ENCODE peak calls at places on chromosome 12, in eight cellular contexts. One of them, this sample, is unnamed.
A peak's percentile ranks its signal among the peaks of the same experiment; 100 is the strongest.

GRCh38 chr12:15193927-15194326 is 27.3 kb downstream of the RERG start:
- DNase-seq in HepG2: no peak
- DNase-seq in A549: no peak
- DNase-seq in HCT116: no peak
- DNase-seq in neuronal stem cell: no peak
- DNase-seq in neural progenitor cell: no peak
- DNase-seq in fibroblast of lung: no peak
- DNase-seq in IMR-90: no peak
- DNase-seq in this sample: no peak

GRCh38 chr12:89339531-89339930 is 12.8 kb downstream of the DUSP6 start:
- DNase-seq in HepG2: no peak
- DNase-seq in IMR-90: no peak
- DNase-seq in HCT116: no peak
- DNase-seq in fibroblast of lung: no peak
- DNase-seq in A549: no peak
- DNase-seq in neural progenitor cell: no peak
- DNase-seq in neuronal stem cell: no peak
- DNase-seq in this sample: no peak

GRCh38 chr12:68871899-68872298 is 61.1 kb downstream of the CPM start:
- DNase-seq in HCT116: peak; percentile 19
- DNase-seq in HepG2: peak; percentile 23
- DNase-seq in neuronal stem cell: no peak
- DNase-seq in fibroblast of lung: no peak
- DNase-seq in A549: no peak
- DNase-seq in neural progenitor cell: peak; percentile 33
- DNase-seq in IMR-90: peak; percentile 28
- DNase-seq in this sample: no peak

GRCh38 chr12:124684971-124685688 is 117.7 kb upstream of the NCOR2 start:
- DNase-seq in neuronal stem cell: no peak
- DNase-seq in fibroblast of lung: peak; percentile 85
- DNase-seq in A549: peak; percentile 43
- DNase-seq in IMR-90: peak; percentile 69
- DNase-seq in neural progenitor cell: no peak
- DNase-seq in HepG2: no peak
- DNase-seq in HCT116: no peak
- DNase-seq in this sample: no peak

GRCh38 chr12:55067701-55068100 is 47.9 kb downstream of the NEUROD4 start:
- DNase-seq in A549: no peak
- DNase-seq in neural progenitor cell: peak; percentile 15
- DNase-seq in neuronal stem cell: no peak
- DNase-seq in HepG2: no peak
- DNase-seq in fibroblast of lung: no peak
- DNase-seq in HCT116: no peak
- DNase-seq in IMR-90: no peak
- DNase-seq in this sample: no peak

GRCh38 chr12:69755302-69755701 is 16.6 kb downstream of the RAB3IP start:
- DNase-seq in neuronal stem cell: no peak
- DNase-seq in A549: no peak
- DNase-seq in HCT116: no peak
- DNase-seq in HepG2: no peak
- DNase-seq in IMR-90: no peak
- DNase-seq in fibroblast of lung: no peak
- DNase-seq in neural progenitor cell: no peak
- DNase-seq in this sample: no peak

GRCh38 chr12:123076604-123077297 is 74.1 kb downstream of the PITPNM2 start:
- DNase-seq in neural progenitor cell: no peak
- DNase-seq in HCT116: no peak
- DNase-seq in HepG2: no peak
- DNase-seq in fibroblast of lung: no peak
- DNase-seq in A549: no peak
- DNase-seq in neuronal stem cell: no peak
- DNase-seq in IMR-90: no peak
- DNase-seq in this sample: no peak

GRCh38 chr12:40691913-40692616 is at the start of gene CNTN1:
- DNase-seq in A549: peak; percentile 99
- DNase-seq in HepG2: no peak
- DNase-seq in neuronal stem cell: peak; percentile 87
- DNase-seq in IMR-90: peak; percentile 0
- DNase-seq in neural progenitor cell: peak; percentile 95
- DNase-seq in fibroblast of lung: peak; percentile 62
- DNase-seq in HCT116: peak; percentile 36
- DNase-seq in this sample: peak; percentile 88

GRCh38 chr12:12557733-12558132 is 4.9 kb downstream of the DUSP16 start:
- DNase-seq in neural progenitor cell: no peak
- DNase-seq in A549: no peak
- DNase-seq in IMR-90: no peak
- DNase-seq in neuronal stem cell: no peak
- DNase-seq in HCT116: no peak
- DNase-seq in fibroblast of lung: no peak
- DNase-seq in HepG2: no peak
- DNase-seq in this sample: no peak

GRCh38 chr12:96094201-96094600 is 58.8 kb upstream of the LTA4H start:
- DNase-seq in neural progenitor cell: no peak
- DNase-seq in A549: no peak
- DNase-seq in fibroblast of lung: no peak
- DNase-seq in HepG2: no peak
- DNase-seq in HCT116: peak; percentile 42
- DNase-seq in neuronal stem cell: no peak
- DNase-seq in IMR-90: no peak
- DNase-seq in this sample: peak; percentile 46

GRCh38 chr12:111298583-111299436 is 70.1 kb downstream of the PHETA1 start:
- DNase-seq in neuronal stem cell: peak; percentile 73
- DNase-seq in A549: peak; percentile 74
- DNase-seq in HepG2: peak; percentile 41
- DNase-seq in fibroblast of lung: peak; percentile 48
- DNase-seq in HCT116: peak; percentile 33
- DNase-seq in IMR-90: peak; percentile 31
- DNase-seq in neural progenitor cell: peak; percentile 87
- DNase-seq in this sample: peak; percentile 15

GRCh38 chr12:26895672-26896071 is 42.1 kb downstream of the INTS13 start:
- DNase-seq in fibroblast of lung: no peak
- DNase-seq in HCT116: no peak
- DNase-seq in neuronal stem cell: no peak
- DNase-seq in HepG2: no peak
- DNase-seq in A549: no peak
- DNase-seq in IMR-90: no peak
- DNase-seq in neural progenitor cell: no peak
- DNase-seq in this sample: no peak

GRCh38 chr12:10031771-10032175 is 1.3 kb downstream of the CLEC9A start:
- DNase-seq in neuronal stem cell: no peak
- DNase-seq in neural progenitor cell: no peak
- DNase-seq in IMR-90: peak; percentile 87
- DNase-seq in fibroblast of lung: peak; percentile 48
- DNase-seq in HepG2: no peak
- DNase-seq in A549: no peak
- DNase-seq in HCT116: no peak
- DNase-seq in this sample: no peak

GRCh38 chr12:127054531-127054930 is 1212.4 kb upstream of the TMEM132C start:
- DNase-seq in HCT116: no peak
- DNase-seq in A549: no peak
- DNase-seq in neural progenitor cell: no peak
- DNase-seq in IMR-90: no peak
- DNase-seq in fibroblast of lung: no peak
- DNase-seq in HepG2: no peak
- DNase-seq in neuronal stem cell: no peak
- DNase-seq in this sample: no peak

GRCh38 chr12:11652351-11653040 is 3.0 kb downstream of the ETV6 start:
- DNase-seq in HCT116: no peak
- DNase-seq in A549: no peak
- DNase-seq in neuronal stem cell: no peak
- DNase-seq in fibroblast of lung: peak; percentile 57
- DNase-seq in neural progenitor cell: peak; percentile 18
- DNase-seq in HepG2: no peak
- DNase-seq in IMR-90: peak; percentile 67
- DNase-seq in this sample: no peak

GRCh38 chr12:59444932-59445331 is 150.9 kb upstream of the SLC16A7 start:
- DNase-seq in A549: no peak
- DNase-seq in neural progenitor cell: no peak
- DNase-seq in fibroblast of lung: peak; percentile 51
- DNase-seq in HepG2: no peak
- DNase-seq in neuronal stem cell: no peak
- DNase-seq in HCT116: no peak
- DNase-seq in IMR-90: peak; percentile 15
- DNase-seq in this sample: no peak

GRCh38 chr12:105239304-105239703 is 3.3 kb upstream of the APPL2 start:
- DNase-seq in neuronal stem cell: no peak
- DNase-seq in IMR-90: no peak
- DNase-seq in neural progenitor cell: no peak
- DNase-seq in HepG2: peak; percentile 48
- DNase-seq in fibroblast of lung: no peak
- DNase-seq in A549: no peak
- DNase-seq in HCT116: no peak
- DNase-seq in this sample: no peak

GRCh38 chr12:119780786-119781434 is 96.2 kb downstream of the CIT start:
- DNase-seq in HepG2: peak; percentile 37
- DNase-seq in A549: peak; percentile 64
- DNase-seq in neural progenitor cell: peak; percentile 55
- DNase-seq in fibroblast of lung: peak; percentile 58
- DNase-seq in neuronal stem cell: peak; percentile 9
- DNase-seq in IMR-90: peak; percentile 37
- DNase-seq in HCT116: peak; percentile 39
- DNase-seq in this sample: no peak

DNA sequence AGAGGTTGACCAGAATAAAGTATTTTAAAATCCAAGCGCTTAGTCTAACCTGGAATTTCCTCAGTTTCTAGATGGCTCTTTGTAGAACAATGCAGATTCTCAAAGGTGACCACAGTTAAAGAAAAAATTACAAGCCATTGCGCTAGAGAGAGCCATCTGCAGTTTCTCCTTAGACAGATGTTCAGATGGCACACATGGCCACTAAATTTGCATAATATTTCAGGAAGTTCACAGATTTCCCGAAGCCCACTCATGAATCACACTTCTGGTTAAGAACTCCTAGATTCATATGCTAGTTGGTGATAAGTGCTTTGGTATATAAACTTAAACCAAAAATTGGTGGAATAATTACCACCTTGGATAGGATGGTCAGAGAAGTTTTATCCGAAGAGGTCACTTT is 752 bp downstream of the AKAP3 start:
- DNase-seq in A549: no peak
- DNase-seq in fibroblast of lung: peak; percentile 13
- DNase-seq in HCT116: no peak
- DNase-seq in neural progenitor cell: no peak
- DNase-seq in neuronal stem cell: no peak
- DNase-seq in IMR-90: no peak
- DNase-seq in HepG2: no peak
- DNase-seq in this sample: peak; percentile 66
- H3K4me3 ChIP-seq in A549: peak overlapping the region; percentile 75
- H3K4me3 ChIP-seq in fibroblast of lung: peak overlapping the region; percentile 97
- H3K4me3 ChIP-seq in HCT116: peak overlapping the region; percentile 97
- H3K4me3 ChIP-seq in neural progenitor cell: peak overlapping the region; percentile 87
- H3K4me3 ChIP-seq in neuronal stem cell: peak overlapping the region; percentile 57
- H3K4me3 ChIP-seq in IMR-90: peak overlapping the region; percentile 93
- H3K4me3 ChIP-seq in HepG2: peak overlapping the region; percentile 97
- H3K4me3 ChIP-seq in this sample: peak overlapping the region; percentile 80

GRCh38 chr12:50606675-50607379 is 102.0 kb downstream of the DIP2B start:
- DNase-seq in HepG2: no peak
- DNase-seq in HCT116: no peak
- DNase-seq in neural progenitor cell: no peak
- DNase-seq in A549: no peak
- DNase-seq in IMR-90: no peak
- DNase-seq in fibroblast of lung: no peak
- DNase-seq in neuronal stem cell: no peak
- DNase-seq in this sample: no peak
- H3K4me2 ChIP-seq in HepG2: no peak overlapping the region
- H3K4me2 ChIP-seq in HCT116: no peak overlapping the region
- H3K4me2 ChIP-seq in neural progenitor cell: no peak overlapping the region
- H3K4me2 ChIP-seq in A549: no peak overlapping the region
- H3K4me2 ChIP-seq in IMR-90: no peak overlapping the region
- H3K4me2 ChIP-seq in fibroblast of lung: no peak overlapping the region
- H3K4me2 ChIP-seq in neuronal stem cell: no peak overlapping the region
- H3K4me2 ChIP-seq in this sample: no peak overlapping the region

DNA sequence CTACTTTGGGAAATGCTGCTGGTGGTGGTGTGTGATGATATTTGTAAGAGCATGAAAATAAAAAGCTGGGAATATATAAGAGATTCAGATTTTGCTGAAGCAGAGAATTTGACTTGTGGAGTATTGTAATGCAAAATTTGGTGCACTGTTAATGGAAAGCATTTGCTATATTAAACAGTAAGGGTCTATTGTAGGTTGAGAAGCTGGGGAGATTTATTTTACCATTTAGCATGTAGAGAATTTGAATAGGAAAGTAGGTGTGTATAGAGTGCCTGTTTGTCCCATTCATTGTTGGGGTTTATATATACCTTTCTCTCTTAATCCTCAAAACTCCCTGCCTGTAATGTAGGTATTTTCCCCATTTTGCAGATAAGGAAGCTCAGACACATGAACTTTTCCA is 48.4 kb downstream of the CRADD start:
- DNase-seq in neuronal stem cell: no peak
- DNase-seq in HepG2: no peak
- DNase-seq in neural progenitor cell: no peak
- DNase-seq in IMR-90: no peak
- DNase-seq in A549: no peak
- DNase-seq in fibroblast of lung: no peak
- DNase-seq in HCT116: no peak
- DNase-seq in this sample: no peak
- H3K4me3 ChIP-seq in neuronal stem cell: no peak overlapping the region
- H3K4me3 ChIP-seq in HepG2: no peak overlapping the region
- H3K4me3 ChIP-seq in neural progenitor cell: no peak overlapping the region
- H3K4me3 ChIP-seq in IMR-90: no peak overlapping the region
- H3K4me3 ChIP-seq in A549: no peak overlapping the region
- H3K4me3 ChIP-seq in fibroblast of lung: no peak overlapping the region
- H3K4me3 ChIP-seq in HCT116: no peak overlapping the region
- H3K4me3 ChIP-seq in this sample: no peak overlapping the region

GRCh38 chr12:75613981-75614380 is 102.6 kb upstream of the KRR1 start:
- DNase-seq in neural progenitor cell: no peak
- DNase-seq in IMR-90: no peak
- DNase-seq in HCT116: no peak
- DNase-seq in fibroblast of lung: peak; percentile 20
- DNase-seq in HepG2: no peak
- DNase-seq in A549: no peak
- DNase-seq in neuronal stem cell: no peak
- DNase-seq in this sample: no peak

GRCh38 chr12:75606921-75607320 is 95.5 kb upstream of the KRR1 start:
- DNase-seq in neuronal stem cell: no peak
- DNase-seq in HCT116: no peak
- DNase-seq in IMR-90: no peak
- DNase-seq in HepG2: no peak
- DNase-seq in neural progenitor cell: no peak
- DNase-seq in A549: no peak
- DNase-seq in fibroblast of lung: no peak
- DNase-seq in this sample: no peak

GRCh38 chr12:75606146-75606545 is 94.7 kb upstream of the KRR1 start:
- DNase-seq in IMR-90: no peak
- DNase-seq in A549: no peak
- DNase-seq in HCT116: no peak
- DNase-seq in neuronal stem cell: no peak
- DNase-seq in HepG2: no peak
- DNase-seq in fibroblast of lung: peak; percentile 34
- DNase-seq in neural progenitor cell: no peak
- DNase-seq in this sample: no peak

DNA sequence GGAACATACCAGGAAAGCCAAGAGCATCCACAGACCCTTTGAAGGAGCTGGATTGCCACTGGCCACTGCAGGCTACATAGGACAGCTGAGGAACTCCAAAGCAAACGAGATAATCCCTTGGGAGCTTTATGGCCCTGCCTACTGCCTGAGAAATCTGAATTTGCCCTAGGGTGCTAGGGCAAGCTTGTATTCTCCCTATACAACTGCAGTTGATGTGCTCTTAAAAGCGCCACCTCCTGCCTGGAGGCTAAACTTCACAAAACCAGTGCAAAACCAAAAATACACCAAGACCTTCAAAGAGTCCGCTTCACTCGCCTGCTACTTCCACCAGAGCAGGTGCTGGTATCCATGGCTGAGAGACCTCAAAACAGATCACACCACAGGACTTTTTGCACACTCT is 99.6 kb upstream of the KRR1 start:
- DNase-seq in fibroblast of lung: no peak
- DNase-seq in IMR-90: no peak
- DNase-seq in neuronal stem cell: no peak
- DNase-seq in neural progenitor cell: no peak
- DNase-seq in HCT116: no peak
- DNase-seq in HepG2: no peak
- DNase-seq in A549: no peak
- DNase-seq in this sample: no peak
- H3K4me2 ChIP-seq in fibroblast of lung: no peak overlapping the region
- H3K4me2 ChIP-seq in IMR-90: no peak overlapping the region
- H3K4me2 ChIP-seq in neuronal stem cell: no peak overlapping the region
- H3K4me2 ChIP-seq in neural progenitor cell: no peak overlapping the region
- H3K4me2 ChIP-seq in HCT116: no peak overlapping the region
- H3K4me2 ChIP-seq in HepG2: no peak overlapping the region
- H3K4me2 ChIP-seq in A549: no peak overlapping the region
- H3K4me2 ChIP-seq in this sample: no peak overlapping the region